ENCODE peak calls at places on chromosomes 4 and X, in eight cellular contexts. D is mesendoderm; R is NCI-H1417; X is A172; C is activated T-cell treated with anti-CD3 and anti-CD28 coated beads, Interleukin-2, amount 50 U/mL, for 72 hours; N is HEK293T; F is activated CD4-positive, alpha-beta memory T cell treated with anti-CD3 and anti-CD28 coated beads, Interleukin-2, amount 10 ng/mL, durations not matched to agents 7 days and 5 days; I is amygdala. B is an unnamed sample.
A peak's percentile ranks its signal among the peaks of the same experiment; 100 is the strongest.

GRCh38 chr4:7733201-7733600 is 206.5 kb downstream of the AFAP1 start:
- DNase-seq in C (no peak), N (no peak), X (no peak), I (no peak), R (no peak), F (no peak), D (no peak), B (no peak)

GRCh38 chrX:119466970-119467369 is 1.3 kb upstream of the SLC25A5 start:
- DNase-seq in D (no peak), F (no peak), N (no peak), X (no peak), R (no peak), I (no peak), C (no peak), B (no peak)

GRCh38 chr4:87633239-87633638 is 16.8 kb upstream of the DMP1 start:
- DNase-seq in F (no peak), R (peak; percentile 48), C (no peak), X (peak; percentile 6), I (no peak), N (no peak), D (no peak), B (peak; percentile 14)

GRCh38 chrX:21493226-21493850 is 119.1 kb downstream of the CNKSR2 start:
- DNase-seq in X (no peak), N (no peak), R (no peak), F (no peak), C (no peak), D (no peak), I (no peak), B (no peak)

GRCh38 chrX:151384807-151385206 is 12.2 kb upstream of the VMA21 start:
- DNase-seq in X (no peak), D (no peak), F (no peak), I (peak; percentile 5), N (no peak), R (no peak), C (no peak), B (no peak)

GRCh38 chr4:132333723-132334045 is 815.4 kb upstream of the PCDH10 start:
- DNase-seq in X (peak; percentile 32), F (no peak), I (no peak), R (no peak), D (no peak), C (no peak), N (no peak), B (no peak)

GRCh38 chr4:4270529-4270928 is 19.4 kb downstream of the LYAR start:
- DNase-seq in N (no peak), X (peak; percentile 47), C (no peak), F (no peak), R (no peak), D (no peak), I (no peak), B (no peak)

GRCh38 chr4:102610476-102610875 is 109.3 kb downstream of the NFKB1 start:
- DNase-seq in X (no peak), F (no peak), N (no peak), R (no peak), C (no peak), I (no peak), D (peak; percentile 22), B (no peak)

GRCh38 chrX:64456828-64457227 is 61.6 kb upstream of the MTMR8 start:
- DNase-seq in X (no peak), N (no peak), C (no peak), R (no peak), I (no peak), F (no peak), D (no peak), B (no peak)

GRCh38 chrX:154598656-154599055 is 13.7 kb downstream of the CTAG1A start:
- DNase-seq in I (no peak), X (no peak), F (no peak), R (no peak), D (no peak), C (no peak), N (no peak), B (no peak)

GRCh38 chr4:16573744-16574143 is 324.7 kb downstream of the LDB2 start:
- DNase-seq in I (no peak), N (no peak), F (no peak), R (no peak), C (no peak), D (no peak), X (no peak), B (peak; percentile 71)

GRCh38 chrX:21276736-21277433 is 97.3 kb upstream of the CNKSR2 start:
- DNase-seq in F (no peak), I (no peak), D (no peak), N (no peak), X (no peak), R (no peak), C (no peak), B (no peak)

GRCh38 chr4:71338846-71339593 is at the start of gene SLC4A4:
- DNase-seq in R (no peak), C (no peak), D (no peak), I (no peak), X (peak; percentile 30), F (peak; percentile 20), N (no peak), B (peak; percentile 35)

GRCh38 chr4:100742045-100742444 is 224.2 kb upstream of the EMCN start:
- DNase-seq in N (peak; percentile 13), D (peak; percentile 61), C (no peak), X (peak; percentile 41), I (no peak), R (no peak), F (no peak), B (peak; percentile 61)